ENCODE peak calls at places on chromosomes 11 and 22, in four cellular contexts. I is GM12878, O is HL-60, D is K562. V is an unnamed sample.

GRCh38 chr11:28903716-28904115 is 795.5 kb downstream of the METTL15 start:
- DNase-seq in I (no peak), O (no peak), D (no peak), V (no peak)

GRCh38 chr22:30514252-30514651 is 8.8 kb upstream of the SEC14L4 start:
- DNase-seq in I (no peak), O (no peak), D (no peak), V (no peak)

GRCh38 chr11:102868359-102868758 is 6.4 kb downstream of the MMP12 start:
- DNase-seq in I (no peak), O (no peak), D (no peak), V (no peak)

GRCh38 chr22:28594784-28595324 is 84.8 kb downstream of the TTC28 start:
- DNase-seq in I (no peak), O (peak; percentile 16), D (peak; percentile 14), V (peak; percentile 11)

GRCh38 chr11:27718346-27718852 is 18.1 kb upstream of the BDNF start:
- DNase-seq in I (no peak), O (no peak), D (no peak), V (no peak)

GRCh38 chr11:105611414-105611813 is 1.5 kb downstream of the GRIA4 start:
- DNase-seq in I (no peak), O (no peak), D (no peak), V (no peak)

GRCh38 chr22:27393371-27393770 is 408.2 kb downstream of the MN1 start:
- DNase-seq in I (no peak), O (no peak), D (no peak), V (no peak)

GRCh38 chr22:30875481-30876215 is 92.9 kb downstream of the MORC2 start:
- DNase-seq in I (no peak), O (no peak), D (no peak), V (no peak)

GRCh38 chr11:36469881-36470802 is 39.9 kb downstream of the TRAF6 start:
- DNase-seq in I (no peak), O (no peak), D (no peak), V (no peak)

GRCh38 chr22:41947181-41948080 is 479 bp upstream of the CENPM start:
- DNase-seq in I (no peak), O (no peak), D (no peak), V (no peak)

GRCh38 chr22:50674606-50675552 is 2.3 kb downstream of the SHANK3 start:
- DNase-seq in I (no peak), O (no peak), D (peak; percentile 67), V (no peak)

GRCh38 chr11:111814567-111814966 is 48.4 kb upstream of the PPP2R1B start:
- DNase-seq in I (no peak), O (no peak), D (no peak), V (no peak)

GRCh38 chr22:39292561-39293074 is 26.8 kb downstream of the RPL3 start:
- DNase-seq in I (no peak), O (peak; percentile 86), D (peak; percentile 84), V (no peak)

GRCh38 chr11:60376601-60377000 is 1.7 kb upstream of the MS4A7 start:
- DNase-seq in I (no peak), O (no peak), D (no peak), V (no peak)

GRCh38 chr11:60377737-60378136 is 595 bp upstream of the MS4A7 start:
- DNase-seq in I (peak; percentile 85), O (no peak), D (no peak), V (no peak)

GRCh38 chr11:60372767-60373166 is 5.6 kb upstream of the MS4A7 start:
- DNase-seq in I (no peak), O (no peak), D (no peak), V (no peak)

DNA sequence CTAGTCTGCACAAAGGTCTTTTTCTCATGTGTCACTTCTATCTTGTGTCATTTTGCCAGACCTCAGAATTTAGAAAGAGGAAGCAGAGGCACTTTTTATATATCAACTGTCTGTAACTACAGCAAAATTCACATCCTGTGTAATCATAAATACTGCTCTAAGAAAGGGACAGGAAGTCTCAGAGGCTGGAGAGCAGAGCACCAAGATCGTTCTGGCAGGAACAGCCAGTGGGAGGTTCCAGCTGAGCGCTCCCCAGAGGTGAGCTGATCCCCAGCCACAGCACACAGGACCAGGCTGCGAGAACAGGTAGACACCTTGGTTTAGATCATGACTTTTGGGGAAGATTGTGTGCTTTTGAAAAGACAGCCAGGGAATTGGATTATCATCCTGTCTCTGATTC is at the start of gene MS4A7:
- DNase-seq in I (peak; percentile 93), O (peak; percentile 61), D (no peak), V (peak; percentile 42)
- TF ChIP-seq POLR2AphosphoS5 in I (peak; percentile 88), O (peak; percentile 43), D (no peak), V (no peak)

GRCh38 chr22:44822479-44822878 is 70.1 kb downstream of the ARHGAP8 start:
- DNase-seq in I (no peak), O (no peak), D (no peak), V (no peak)

GRCh38 chr22:44821741-44822425 is 69.5 kb downstream of the ARHGAP8 start:
- DNase-seq in I (no peak), O (no peak), D (no peak), V (no peak)

GRCh38 chr22:44823806-44824205 is 71.4 kb downstream of the ARHGAP8 start:
- DNase-seq in I (no peak), O (no peak), D (no peak), V (no peak)

GRCh38 chr22:44824271-44824670 is 71.9 kb downstream of the ARHGAP8 start:
- DNase-seq in I (no peak), O (no peak), D (no peak), V (no peak)

DNA sequence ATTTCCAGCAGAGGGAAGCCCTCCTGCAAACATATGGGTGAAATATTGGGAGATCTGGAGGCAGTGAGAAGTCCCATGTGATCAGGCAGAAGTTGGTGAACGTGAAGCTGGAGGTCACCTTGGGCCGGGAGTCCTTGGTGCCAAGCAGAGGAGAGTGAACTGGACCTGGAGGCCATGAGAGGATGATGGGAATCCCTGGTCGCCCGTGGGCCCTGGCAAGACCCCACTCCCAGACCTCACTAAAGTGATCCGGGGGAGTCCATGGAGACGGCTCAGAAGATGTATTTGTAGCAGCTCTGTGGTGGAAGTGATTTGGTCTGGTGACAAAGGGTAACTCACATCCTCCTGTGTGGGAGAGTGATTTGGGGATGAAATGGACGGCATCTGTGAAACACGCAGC is 71.0 kb downstream of the ARHGAP8 start:
- DNase-seq in I (no peak), O (no peak), D (no peak), V (no peak)
- TF ChIP-seq SPI1 in I (no peak), O (no peak), D (no peak), V (no peak)

GRCh38 chr11:47552086-47552580 is 799 bp downstream of the CELF1 start:
- DNase-seq in I (no peak), O (peak; percentile 42), D (no peak), V (no peak)
- TF ChIP-seq POLR2AphosphoS5 in I (no peak), O (no peak), D (no peak), V (no peak)

GRCh38 chr11:124643605-124644425 is 21.2 kb downstream of the TBRG1 start:
- DNase-seq in I (no peak), O (no peak), D (peak; percentile 51), V (no peak)

GRCh38 chr11:124646148-124646547 is 23.5 kb downstream of the TBRG1 start:
- DNase-seq in I (no peak), O (no peak), D (no peak), V (no peak)

GRCh38 chr11:124643042-124643604 is 20.5 kb downstream of the TBRG1 start:
- DNase-seq in I (no peak), O (no peak), D (no peak), V (no peak)

GRCh38 chr11:124642628-124643027 is 20.0 kb downstream of the TBRG1 start:
- DNase-seq in I (no peak), O (no peak), D (no peak), V (no peak)

DNA sequence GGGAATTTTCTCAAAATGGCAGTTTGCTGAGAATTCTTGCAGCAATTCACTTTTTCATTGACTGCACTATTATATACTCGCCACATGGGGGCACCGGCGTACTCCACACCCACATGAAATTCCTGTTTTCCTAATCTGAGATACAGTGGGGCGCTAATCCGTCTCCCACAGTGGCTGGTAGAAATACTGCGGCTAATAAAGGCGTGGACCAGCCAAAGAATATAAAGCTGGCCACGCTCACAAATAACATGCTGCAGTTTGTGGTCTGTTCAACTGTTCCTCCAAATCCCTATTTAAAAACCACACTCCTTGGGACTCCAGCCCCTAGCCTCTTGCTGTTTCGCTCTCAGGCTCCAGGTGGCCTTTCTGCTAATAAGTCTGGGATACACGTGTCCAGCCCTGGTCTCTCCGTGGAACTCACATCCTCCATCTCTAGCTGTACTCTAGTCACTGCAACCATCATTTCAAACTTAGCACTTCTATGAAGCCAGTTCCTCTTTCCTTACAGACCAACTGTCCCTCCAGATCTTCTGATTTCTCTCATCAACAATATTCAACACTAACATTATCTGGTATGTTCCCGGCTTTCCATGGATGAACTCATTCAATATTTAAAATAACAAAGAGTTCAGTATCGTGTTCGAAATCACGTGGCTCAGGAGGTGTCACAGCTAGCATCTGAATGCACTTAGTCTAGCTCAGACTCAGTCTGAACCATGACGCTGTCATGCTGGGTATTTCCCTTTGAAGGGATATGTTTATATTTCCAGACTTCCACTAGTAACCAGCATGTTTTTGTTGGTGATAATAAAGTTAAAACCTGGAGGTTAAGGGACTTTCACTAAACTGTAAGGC is 22.0 kb downstream of the TBRG1 start:
- DNase-seq in I (no peak), O (peak; percentile 29), D (peak; percentile 67), V (no peak)
- TF ChIP-seq SPI1 in I (peak; percentile 76), O (peak; percentile 95), D (peak; percentile 96), V (peak; percentile 81)

DNA sequence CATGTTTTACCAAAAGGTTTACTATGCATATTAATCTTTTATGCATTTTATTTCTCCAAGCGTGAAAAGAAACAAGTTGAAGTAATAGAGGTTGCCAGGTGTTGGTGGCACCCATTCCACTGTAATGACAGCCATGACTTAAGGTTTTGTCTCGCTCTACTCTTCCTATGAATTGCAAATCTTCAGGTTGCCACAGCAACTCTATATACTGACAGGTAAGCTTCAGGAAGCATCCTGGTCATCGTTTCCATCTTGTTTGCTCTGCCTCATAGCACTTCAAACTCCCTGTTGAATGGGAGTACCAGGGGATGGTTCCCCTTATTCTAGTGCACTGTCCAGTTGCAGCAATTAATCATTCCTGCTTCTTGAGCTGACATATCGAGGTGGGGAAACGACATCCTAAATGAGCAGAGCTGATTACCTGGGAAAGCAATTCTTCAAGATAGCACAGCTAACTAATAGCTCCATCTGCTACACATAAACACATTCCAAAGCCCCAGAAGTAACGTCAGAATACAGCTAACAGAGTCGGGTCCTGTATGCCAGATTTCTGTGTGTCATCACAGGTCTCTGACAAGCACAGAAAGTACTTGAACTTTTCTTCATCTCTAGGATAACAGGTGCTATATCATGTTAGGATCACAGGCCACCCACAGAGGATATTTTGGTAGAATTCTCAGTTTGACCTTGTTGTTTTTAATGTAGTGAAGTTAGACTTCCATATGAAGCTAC is 80.3 kb downstream of the CADM1 start:
- DNase-seq in I (no peak), O (no peak), D (no peak), V (no peak)
- TF ChIP-seq POLR2AphosphoS5 in I (no peak), O (no peak), D (no peak), V (no peak)

GRCh38 chr11:121524233-121524631 is 71.5 kb upstream of the SORL1-AS1 start:
- DNase-seq in I (no peak), O (peak; percentile 24), D (no peak), V (no peak)

GRCh38 chr11:121520243-121521144 is 67.7 kb upstream of the SORL1-AS1 start:
- DNase-seq in I (no peak), O (no peak), D (no peak), V (no peak)

GRCh38 chr11:121522043-121522941 is 69.5 kb upstream of the SORL1-AS1 start:
- DNase-seq in I (no peak), O (no peak), D (no peak), V (no peak)

GRCh38 chr11:121523581-121524232 is 70.9 kb upstream of the SORL1-AS1 start:
- DNase-seq in I (no peak), O (no peak), D (no peak), V (no peak)

GRCh38 chr11:121521145-121522042 is 68.6 kb upstream of the SORL1-AS1 start:
- DNase-seq in I (peak; percentile 38), O (peak; percentile 19), D (no peak), V (no peak)
- TF ChIP-seq SPI1 in I (no peak), O (no peak), D (no peak), V (no peak)

V was measured in GM12891.